ENCODE peak calls at places on chromosomes 12 and 14, in nine cellular contexts. M is CD4-positive, alpha-beta memory T cell; X is ascending aorta; Y is adipocyte; C is CD8-positive, alpha-beta memory T cell; O is cardiac muscle cell; T is hepatocyte; J is lower lobe of right lung; B is small intestine. E is an unnamed sample.

GRCh38 chr14:87529081-87529480 is 463.9 kb downstream of the GALC start:
- DNase-seq in M (no peak), X (no peak), Y (no peak), C (no peak), O (no peak), T (no peak), J (no peak), B (no peak), E (no peak)

GRCh38 chr12:34402228-34402898 is 380.1 kb downstream of the ALG10 start:
- DNase-seq in M (no peak), X (peak; percentile 7), Y (no peak), C (peak; percentile 0), O (no peak), T (peak; percentile 3), J (peak; percentile 24), B (no peak), E (peak; percentile 5)

GRCh38 chr14:76901171-76902055 is 75.2 kb downstream of the LRRC74A start:
- DNase-seq in M (no peak), X (no peak), Y (peak; percentile 74), C (no peak), O (no peak), T (peak; percentile 47), J (no peak), B (no peak), E (no peak)

GRCh38 chr12:53324113-53324778 is 2.8 kb upstream of the AAAS start:
- DNase-seq in M (peak; percentile 68), X (no peak), Y (no peak), C (peak; percentile 30), O (peak; percentile 44), T (no peak), J (peak; percentile 58), B (peak; percentile 49), E (no peak)

GRCh38 chr14:71675126-71675901 is 256.9 kb upstream of the RGS6 start:
- DNase-seq in M (no peak), X (no peak), Y (no peak), C (no peak), O (peak; percentile 13), T (no peak), J (no peak), B (no peak), E (no peak)

GRCh38 chr12:111685322-111685810 is 390 bp downstream of the BRAP start:
- DNase-seq in M (no peak), X (no peak), Y (no peak), C (no peak), O (no peak), T (peak; percentile 54), J (peak; percentile 46), B (peak; percentile 66), E (no peak)

GRCh38 chr12:105355752-105356151 is 25.3 kb downstream of the C12orf75 start:
- DNase-seq in M (no peak), X (no peak), Y (peak; percentile 51), C (no peak), O (no peak), T (no peak), J (no peak), B (no peak), E (no peak)

GRCh38 chr12:570949-571794 is 92.1 kb downstream of the NINJ2 start:
- DNase-seq in M (no peak), X (no peak), Y (peak; percentile 98), C (no peak), O (no peak), T (peak; percentile 84), J (peak; percentile 60), B (peak; percentile 78), E (peak; percentile 84)

GRCh38 chr14:93033983-93034670 is 81.6 kb downstream of the ITPK1 start:
- DNase-seq in M (peak; percentile 28), X (no peak), Y (no peak), C (peak; percentile 26), O (peak; percentile 51), T (no peak), J (no peak), B (no peak), E (no peak)

GRCh38 chr14:73759183-73759713 is 45.1 kb upstream of the PNMA1 start:
- DNase-seq in M (peak; percentile 54), X (no peak), Y (peak; percentile 79), C (peak; percentile 52), O (peak; percentile 50), T (peak; percentile 85), J (peak; percentile 79), B (peak; percentile 61), E (peak; percentile 78)
- H3K4me1 ChIP-seq in M (peaks cover 78% of the 10 kb centered on the region), X (peaks cover 36% of the 10 kb centered on the region), Y (peaks cover 56% of the 10 kb centered on the region), C (peaks cover 83% of the 10 kb centered on the region), O (peaks cover 45% of the 10 kb centered on the region), T (peaks cover 73% of the 10 kb centered on the region), J (peaks cover 88% of the 10 kb centered on the region), B (peaks cover 59% of the 10 kb centered on the region), E (peaks cover 43% of the 10 kb centered on the region)

GRCh38 chr12:3185260-3185870 is 108.2 kb downstream of the TSPAN9 start:
- DNase-seq in M (no peak), X (peak; percentile 35), Y (no peak), C (no peak), O (peak; percentile 69), T (no peak), J (no peak), B (no peak), E (no peak)
- H3K4me1 ChIP-seq in M (no peaks in the 10 kb centered on the region), X (peaks cover 7% of the 10 kb centered on the region), Y (no peaks in the 10 kb centered on the region), C (no peaks in the 10 kb centered on the region), O (peaks cover 48% of the 10 kb centered on the region), T (peaks cover 4% of the 10 kb centered on the region), J (peaks cover 46% of the 10 kb centered on the region), B (no peaks in the 10 kb centered on the region), E (no peaks in the 10 kb centered on the region)

DNA sequence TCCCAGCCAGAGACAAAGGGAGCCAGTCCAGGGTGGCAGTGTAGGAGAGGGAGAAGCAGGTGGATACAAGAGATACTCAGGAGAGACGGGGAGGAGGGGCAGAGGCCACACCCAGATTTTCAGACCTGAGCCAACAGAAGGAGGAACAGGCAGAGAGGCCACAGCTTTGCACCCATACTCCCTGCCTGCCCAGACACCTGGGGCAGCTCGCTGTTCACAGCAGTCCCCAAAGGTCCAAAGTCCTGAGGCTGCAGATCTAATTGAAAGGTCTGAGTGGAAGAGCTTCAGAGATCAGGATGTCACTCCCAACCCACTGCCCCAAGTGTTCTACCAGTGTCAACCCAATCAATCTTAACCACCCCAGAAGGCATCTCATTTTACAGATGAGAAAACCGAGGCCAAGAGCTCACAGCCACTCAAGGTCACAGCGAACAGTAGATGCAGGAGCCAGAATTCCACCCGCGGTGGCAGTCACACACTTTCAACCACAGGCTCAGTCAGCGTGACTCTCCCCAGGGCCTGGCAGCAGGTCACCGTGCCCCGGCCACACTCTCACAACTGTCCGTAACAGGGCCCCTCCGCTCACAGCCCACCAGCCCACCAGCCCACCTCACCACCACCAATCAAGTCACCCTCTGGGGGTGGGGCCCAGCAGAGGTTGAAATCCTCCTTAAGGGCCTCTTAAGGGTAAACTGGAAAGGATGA is 33.4 kb downstream of the ACTN1 start:
- DNase-seq in M (no peak), X (no peak), Y (no peak), C (no peak), O (no peak), T (no peak), J (no peak), B (peak; percentile 89), E (peak; percentile 75)
- H3K4me1 ChIP-seq in M (peaks cover 15% of the 10 kb centered on the region), X (peaks cover 64% of the 10 kb centered on the region), Y (peaks cover 51% of the 10 kb centered on the region), C (peaks cover 67% of the 10 kb centered on the region), O (peaks cover 48% of the 10 kb centered on the region), T (peaks cover 59% of the 10 kb centered on the region), J (peaks cover 87% of the 10 kb centered on the region), B (peaks cover 23% of the 10 kb centered on the region), E (no peaks in the 10 kb centered on the region)

GRCh38 chr14:23101986-23102625 is 2.7 kb downstream of the CIROP start:
- DNase-seq in M (no peak), X (no peak), Y (no peak), C (no peak), O (no peak), T (no peak), J (no peak), B (no peak), E (no peak)

GRCh38 chr14:23102801-23103200 is 2.0 kb downstream of the CIROP start:
- DNase-seq in M (no peak), X (no peak), Y (no peak), C (no peak), O (no peak), T (no peak), J (no peak), B (no peak), E (no peak)

GRCh38 chr14:23099212-23099861 is 4.0 kb downstream of the C14orf119 start:
- DNase-seq in M (no peak), X (no peak), Y (no peak), C (no peak), O (no peak), T (no peak), J (peak; percentile 62), B (no peak), E (no peak)

GRCh38 chr14:23103581-23103980 is 1.2 kb downstream of the CIROP start:
- DNase-seq in M (no peak), X (no peak), Y (no peak), C (no peak), O (no peak), T (no peak), J (no peak), B (no peak), E (no peak)

DNA sequence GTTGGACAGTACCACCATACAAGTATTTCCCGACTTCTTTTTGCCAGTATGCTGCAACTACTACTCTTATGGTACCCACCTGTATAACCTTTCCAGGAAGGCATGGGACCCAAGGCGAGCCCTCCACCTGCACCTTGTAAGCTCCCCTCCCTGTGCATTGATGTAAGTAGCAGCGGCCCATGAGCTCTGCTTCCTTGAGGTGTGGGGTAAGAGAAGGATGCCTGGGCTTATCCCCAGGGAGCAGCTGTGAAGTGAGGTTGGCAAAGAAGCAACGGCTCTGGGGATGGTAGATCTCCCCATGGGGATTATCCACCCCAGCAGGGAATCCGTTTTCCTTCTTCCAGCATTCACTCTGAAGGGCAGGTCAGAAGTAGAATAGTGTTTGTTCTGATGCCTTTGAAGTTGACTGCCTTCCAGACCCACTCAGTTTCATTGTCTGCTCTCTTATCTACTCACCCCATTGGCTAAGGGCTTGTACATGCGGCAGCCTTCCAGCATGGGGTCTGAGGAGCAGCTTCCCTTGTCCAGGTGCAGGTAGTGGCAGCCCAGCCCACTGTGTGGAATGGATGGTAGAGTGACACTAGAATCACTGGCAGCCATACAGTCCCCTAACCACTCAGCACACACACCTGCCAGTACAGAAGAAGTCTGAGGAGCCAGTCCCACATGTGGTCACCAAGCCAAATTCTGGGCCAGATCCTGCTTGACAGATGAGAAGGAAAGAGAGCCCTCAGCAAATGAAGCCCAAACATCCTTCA is 3.4 kb downstream of the CIROP start:
- DNase-seq in M (no peak), X (no peak), Y (no peak), C (no peak), O (no peak), T (no peak), J (no peak), B (no peak), E (no peak)
- H3K4me1 ChIP-seq in M (peaks cover 20% of the 10 kb centered on the region), X (no peaks in the 10 kb centered on the region), Y (peaks cover 39% of the 10 kb centered on the region), C (peaks cover 18% of the 10 kb centered on the region), O (peaks cover 9% of the 10 kb centered on the region), T (peaks cover 11% of the 10 kb centered on the region), J (peaks cover 34% of the 10 kb centered on the region), B (peaks cover 7% of the 10 kb centered on the region), E (peaks cover 5% of the 10 kb centered on the region)